ENCODE peak calls at places on chromosomes 3 and 15, in six cellular contexts. J is activated CD4-positive, alpha-beta T cell treated with anti-CD3 and anti-CD28 coated beads, Interleukin-2, amount 50 U/mL, for 24 hours; T is activated effector memory CD4-positive, alpha-beta T cell treated with Interleukin-2 at 50 U/mL for 16 hours; M is lower lobe of right lung; B is activated T-helper 1 cell treated with anti-CD3 and anti-CD28 coated beads, Interleukin-12 subunit alpha, Interleukin-12 subunit beta, Interleukin-2, Interleukin-4 antibody, amounts not matched to agents 30 ng/mL and 10 ng/mL and 1 ng/mL, durations not matched to agents 14 hours and 24 hours and 36 hours; P is NB4. O is an unnamed sample.

GRCh38 chr3:193897288-193897687 is 238.7 kb upstream of the HES1 start:
- DNase-seq in J (no peak), T (no peak), M (no peak), B (no peak), P (no peak), O (no peak)

GRCh38 chr15:88018865-88019626 is 237.5 kb downstream of the NTRK3 start:
- DNase-seq in J (no peak), T (no peak), M (no peak), B (no peak), P (no peak), O (no peak)

GRCh38 chr15:90400759-90401314 is 12.8 kb downstream of the IQGAP1 start:
- DNase-seq in J (peak; percentile 70), T (peak; percentile 26), M (peak; percentile 76), B (peak; percentile 69), P (peak; percentile 95), O (peak; percentile 77)

GRCh38 chr15:31163769-31164572 is 62.4 kb upstream of the TRPM1 start:
- DNase-seq in J (no peak), T (no peak), M (no peak), B (no peak), P (no peak), O (no peak)

GRCh38 chr15:80977627-80978036 is 12.0 kb downstream of the MESD start:
- DNase-seq in J (no peak), T (no peak), M (peak; percentile 74), B (peak; percentile 8), P (peak; percentile 62), O (no peak)

GRCh38 chr3:127067116-127067910 is 84.4 kb downstream of the PLXNA1 start:
- DNase-seq in J (no peak), T (no peak), M (no peak), B (no peak), P (no peak), O (no peak)

GRCh38 chr3:183411216-183411922 is 17.1 kb downstream of the MCF2L2 start:
- DNase-seq in J (no peak), T (no peak), M (no peak), B (no peak), P (no peak), O (no peak)

GRCh38 chr3:170360916-170361315 is 3.4 kb downstream of the SKIL start:
- DNase-seq in J (no peak), T (no peak), M (no peak), B (no peak), P (peak; percentile 47), O (no peak)

GRCh38 chr15:52834379-52834778 is 44.2 kb upstream of the ONECUT1 start:
- DNase-seq in J (no peak), T (no peak), M (no peak), B (no peak), P (no peak), O (no peak)

GRCh38 chr3:194985031-194985578 is 285.9 kb downstream of the XXYLT1 start:
- DNase-seq in J (no peak), T (no peak), M (peak; percentile 78), B (no peak), P (peak; percentile 94), O (peak; percentile 74)

GRCh38 chr3:167733961-167734497 is 663 bp downstream of the PDCD10 start:
- DNase-seq in J (no peak), T (no peak), M (no peak), B (no peak), P (no peak), O (no peak)

GRCh38 chr3:44995142-44995770 is 19.2 kb downstream of the EXOSC7 start:
- DNase-seq in J (no peak), T (no peak), M (no peak), B (no peak), P (no peak), O (no peak)

GRCh38 chr15:21260966-21261395 is 179.3 kb downstream of the POTEB3 start:
- DNase-seq in J (no peak), T (no peak), M (peak; percentile 53), B (no peak), P (no peak), O (no peak)

GRCh38 chr3:59436164-59436958 is 386.5 kb upstream of the CFAP20DC start:
- DNase-seq in J (no peak), T (no peak), M (no peak), B (no peak), P (no peak), O (no peak)

GRCh38 chr3:28242519-28242918 is 1.1 kb downstream of the CMC1 start:
- DNase-seq in J (no peak), T (no peak), M (no peak), B (no peak), P (no peak), O (no peak)

GRCh38 chr3:134350861-134351311 is 23.4 kb downstream of the AMOTL2 start:
- DNase-seq in J (no peak), T (no peak), M (no peak), B (no peak), P (no peak), O (peak; percentile 72)

GRCh38 chr3:128011140-128011539 is 41.1 kb upstream of the SEC61A1 start:
- DNase-seq in J (no peak), T (no peak), M (peak; percentile 81), B (no peak), P (peak; percentile 30), O (no peak)

GRCh38 chr15:28017423-28017924 is 81.6 kb downstream of the OCA2 start:
- DNase-seq in J (no peak), T (no peak), M (no peak), B (no peak), P (peak; percentile 7), O (no peak)

GRCh38 chr15:63504979-63505841 is 817 bp downstream of the USP3 start:
- DNase-seq in J (no peak), T (no peak), M (peak; percentile 83), B (peak; percentile 34), P (peak; percentile 82), O (peak; percentile 54)

GRCh38 chr3:111667621-111668239 is 72.6 kb upstream of the ZBED2 start:
- DNase-seq in J (peak; percentile 68), T (peak; percentile 43), M (peak; percentile 65), B (peak; percentile 72), P (peak; percentile 91), O (no peak)

GRCh38 chr3:99875573-99875924 is 57.9 kb downstream of the CMSS1 start:
- DNase-seq in J (no peak), T (no peak), M (no peak), B (no peak), P (peak; percentile 60), O (no peak)

GRCh38 chr3:31754575-31755278 is 222.0 kb downstream of the STT3B start:
- DNase-seq in J (no peak), T (no peak), M (no peak), B (no peak), P (no peak), O (no peak)

GRCh38 chr3:15286022-15286421 is 46.4 kb downstream of the SH3BP5 start:
- DNase-seq in J (no peak), T (no peak), M (no peak), B (no peak), P (no peak), O (no peak)

GRCh38 chr3:56988874-56989433 is 71.5 kb upstream of the SPATA12 start:
- DNase-seq in J (peak; percentile 75), T (peak; percentile 40), M (peak; percentile 60), B (peak; percentile 46), P (peak; percentile 75), O (peak; percentile 81)

GRCh38 chr3:86967062-86967461 is 23.9 kb downstream of the VGLL3 start:
- DNase-seq in J (no peak), T (no peak), M (no peak), B (no peak), P (no peak), O (no peak)

GRCh38 chr3:35651888-35652287 is 12.6 kb downstream of the ARPP21 start:
- DNase-seq in J (no peak), T (no peak), M (no peak), B (no peak), P (no peak), O (no peak)

GRCh38 chr15:95051881-95052280 is 820.5 kb downstream of the MCTP2 start:
- DNase-seq in J (no peak), T (no peak), M (no peak), B (no peak), P (no peak), O (no peak)

GRCh38 chr3:132695422-132695821 is 26.8 kb downstream of the NPHP3 start:
- DNase-seq in J (no peak), T (no peak), M (no peak), B (no peak), P (no peak), O (no peak)

GRCh38 chr3:12984023-12984823 is 89.0 kb downstream of the IQSEC1 start:
- DNase-seq in J (peak; percentile 69), T (peak; percentile 38), M (no peak), B (peak; percentile 44), P (peak; percentile 83), O (peak; percentile 60)

GRCh38 chr3:191985691-191986090 is 524.7 kb downstream of the PYDC2 start:
- DNase-seq in J (no peak), T (no peak), M (no peak), B (no peak), P (no peak), O (no peak)

GRCh38 chr3:107106316-107106715 is 270.9 kb upstream of the CCDC54 start:
- DNase-seq in J (no peak), T (no peak), M (no peak), B (no peak), P (no peak), O (no peak)

GRCh38 chr3:141345951-141346817 is 22.1 kb upstream of the ZBTB38 start:
- DNase-seq in J (no peak), T (no peak), M (no peak), B (no peak), P (peak; percentile 67), O (no peak)

GRCh38 chr3:116663161-116663885 is 46.3 kb upstream of the TUSC7 start:
- DNase-seq in J (no peak), T (no peak), M (no peak), B (no peak), P (no peak), O (no peak)

GRCh38 chr3:175914785-175915184 is 1055.7 kb downstream of the NAALADL2 start:
- DNase-seq in J (no peak), T (no peak), M (no peak), B (no peak), P (no peak), O (no peak)

GRCh38 chr3:59654120-59654952 is 604.5 kb upstream of the CFAP20DC start:
- DNase-seq in J (no peak), T (no peak), M (peak; percentile 80), B (no peak), P (no peak), O (peak; percentile 71)

GRCh38 chr3:44969779-44970178 is 6.2 kb downstream of the ZDHHC3 start:
- DNase-seq in J (no peak), T (no peak), M (no peak), B (no peak), P (no peak), O (no peak)

O was measured in breast epithelium.